ENCODE peak calls at places on chromosome 2, in ten cellular contexts. J is AG04450, A is pancreas, B is transverse colon, Y is choroid plexus epithelial cell, R is fibroblast of villous mesenchyme, U is endodermal cell, X is ovary, Z is BJ, L is fibroblast of pulmonary artery. C is an unnamed sample.

GRCh38 chr2:143524001-143524608 is 394.9 kb downstream of the ARHGAP15 start:
- DNase-seq in Y (peak), J (peak), U (no peak), A (no peak), L (peak), R (peak), B (no peak), Z (peak), X (no peak), C (no peak)

GRCh38 chr2:195477248-195477995 is 179.6 kb upstream of the SLC39A10 start:
- DNase-seq in B (no peak), L (peak), Z (peak), R (peak), J (peak), Y (peak), X (no peak), A (no peak), U (no peak), C (no peak)

GRCh38 chr2:109633284-109633961 is 19.3 kb downstream of the SOWAHC start:
- DNase-seq in Z (no peak), B (no peak), L (no peak), J (no peak), R (no peak), A (no peak), X (no peak), Y (no peak), U (no peak), C (no peak)

GRCh38 chr2:146108993-146109392 is 1589.1 kb upstream of the ZEB2 start:
- DNase-seq in Z (peak), B (no peak), L (no peak), R (peak), X (no peak), Y (peak), A (no peak), U (no peak), J (no peak), C (no peak)

GRCh38 chr2:150802648-150803047 is 315.2 kb upstream of the RND3 start:
- DNase-seq in Z (no peak), Y (no peak), X (no peak), R (peak), U (no peak), J (no peak), A (no peak), B (no peak), L (no peak), C (no peak)

GRCh38 chr2:74361327-74361726 is 18.1 kb upstream of the SLC4A5 start:
- DNase-seq in J (no peak), X (no peak), R (no peak), Z (no peak), A (no peak), B (no peak), U (no peak), L (no peak), Y (no peak), C (no peak)

GRCh38 chr2:159617651-159618050 is 1.3 kb upstream of the BAZ2B start:
- DNase-seq in B (no peak), X (no peak), A (no peak), U (no peak), J (no peak), Z (no peak), Y (peak), L (peak), R (peak), C (no peak)

GRCh38 chr2:239354132-239354790 is 46.6 kb downstream of the HDAC4 start:
- DNase-seq in B (no peak), Y (no peak), J (no peak), R (no peak), A (no peak), Z (no peak), X (no peak), U (no peak), L (no peak), C (no peak)

GRCh38 chr2:181844551-181845290 is 46.8 kb upstream of the ITPRID2 start:
- DNase-seq in J (no peak), B (no peak), A (no peak), X (no peak), Z (no peak), U (no peak), Y (no peak), R (no peak), L (no peak), C (no peak)

GRCh38 chr2:160581035-160581434 is 87.4 kb upstream of the RBMS1 start:
- DNase-seq in U (no peak), L (peak), R (no peak), B (no peak), A (no peak), J (no peak), X (no peak), Y (peak), Z (no peak), C (no peak)

GRCh38 chr2:126634273-126634861 is 21.6 kb upstream of the GYPC start:
- DNase-seq in X (no peak), A (peak), Z (no peak), L (peak), R (peak), U (peak), J (no peak), B (peak), Y (peak), C (no peak)

GRCh38 chr2:30272761-30273573 is 41.6 kb downstream of the LBH start:
- DNase-seq in Y (peak), B (peak), R (peak), Z (peak), A (no peak), U (no peak), X (no peak), L (peak), J (peak), C (peak)

GRCh38 chr2:176612736-176613135 is 343.5 kb downstream of the MTX2 start:
- DNase-seq in L (peak), U (no peak), X (no peak), A (no peak), R (no peak), J (no peak), Z (no peak), Y (no peak), B (no peak), C (no peak)

GRCh38 chr2:110931648-110932047 is 189.1 kb upstream of the BCL2L11 start:
- DNase-seq in L (peak), Z (no peak), A (no peak), B (no peak), Y (peak), U (no peak), R (peak), J (no peak), X (no peak), C (no peak)

GRCh38 chr2:193695367-193695766 is 1500.6 kb upstream of the TMEFF2 start:
- DNase-seq in A (no peak), U (no peak), Z (no peak), L (peak), R (peak), J (no peak), B (no peak), Y (peak), X (no peak), C (no peak)
- TF ChIP-seq CTCF in A (no peak), U (peak), Z (no peak), L (peak), R (peak), J (no peak), B (no peak), Y (peak), X (no peak), C (peak)

GRCh38 chr2:128390256-128390990 is 71.8 kb upstream of the HS6ST1 start:
- DNase-seq in Z (no peak), L (no peak), Y (no peak), X (no peak), A (peak), B (no peak), R (no peak), J (no peak), U (peak), C (peak)
- H3K4me3 ChIP-seq in Z (no peak), L (no peak), Y (no peak), X (no peak), A (no peak), B (no peak), R (no peak), J (no peak), U (no peak), C (no peak)

GRCh38 chr2:100919316-100919715 is 82.8 kb upstream of the RPL31 start:
- DNase-seq in J (no peak), U (peak), Z (no peak), B (no peak), A (no peak), L (no peak), Y (no peak), X (no peak), R (no peak), C (no peak)
- TF ChIP-seq CTCF in J (peak), U (peak), Z (peak), B (peak), A (no peak), L (peak), Y (peak), X (no peak), R (peak), C (peak)

GRCh38 chr2:8679567-8679826 is 2.4 kb upstream of the ID2 start:
- DNase-seq in U (peak), Y (no peak), R (no peak), J (no peak), L (no peak), Z (no peak), X (no peak), B (no peak), A (no peak), C (no peak)
- H3K4me3 ChIP-seq in U (peak), Y (peak), R (peak), J (peak), L (peak), Z (peak), X (peak), B (peak), A (peak), C (peak)

C was measured in Caco-2.